ENCODE peak calls at places on chromosomes 11 and 22, in seven cellular contexts. V, X, R, D, G, P and W are unnamed samples.
A peak's percentile ranks its signal among the peaks of the same experiment; 100 is the strongest.

GRCh38 chr11:116657842-116658825 is 114.7 kb downstream of the BUD13 start:
- DNase-seq in V (no peak), X (no peak), R (no peak), D (peak; percentile 5), G (no peak), P (no peak), W (no peak)

GRCh38 chr11:123641495-123641840 is 13.0 kb downstream of the SCN3B start:
- DNase-seq in V (no peak), X (no peak), R (no peak), D (no peak), G (no peak), P (no peak), W (no peak)

GRCh38 chr22:20546541-20546950 is 39.1 kb downstream of the MED15 start:
- DNase-seq in V (no peak), X (no peak), R (no peak), D (no peak), G (no peak), P (no peak), W (no peak)

GRCh38 chr11:92131289-92131890 is 93.2 kb upstream of the FAT3 start:
- DNase-seq in V (no peak), X (no peak), R (no peak), D (no peak), G (no peak), P (no peak), W (no peak)

GRCh38 chr11:76673164-76674142 is 2.9 kb upstream of the LRRC32 start:
- DNase-seq in V (no peak), X (no peak), R (no peak), D (no peak), G (no peak), P (no peak), W (no peak)

GRCh38 chr11:116879789-116880402 is 42.5 kb upstream of the APOA1 start:
- DNase-seq in V (no peak), X (peak; percentile 72), R (no peak), D (peak; percentile 22), G (no peak), P (no peak), W (no peak)

GRCh38 chr11:126421243-126421642 is 65.8 kb downstream of the ST3GAL4 start:
- DNase-seq in V (no peak), X (no peak), R (peak; percentile 16), D (no peak), G (peak; percentile 26), P (no peak), W (no peak)

GRCh38 chr11:106990322-106990721 is 28.0 kb downstream of the GUCY1A2 start:
- DNase-seq in V (no peak), X (no peak), R (no peak), D (no peak), G (peak; percentile 6), P (no peak), W (no peak)

GRCh38 chr11:10991372-10991771 is 133.5 kb upstream of the ZBED5 start:
- DNase-seq in V (no peak), X (no peak), R (no peak), D (no peak), G (no peak), P (no peak), W (no peak)

GRCh38 chr22:43228330-43228729 is 41.4 kb upstream of the TTLL12 start:
- DNase-seq in V (no peak), X (peak; percentile 59), R (no peak), D (no peak), G (peak; percentile 32), P (no peak), W (peak; percentile 5)

GRCh38 chr22:48719978-48720661 is 1107.6 kb downstream of the BRD1 start:
- DNase-seq in V (no peak), X (peak; percentile 5), R (no peak), D (no peak), G (no peak), P (no peak), W (no peak)

GRCh38 chr11:72139500-72139899 is 4.0 kb downstream of the FOLR3 start:
- DNase-seq in V (no peak), X (no peak), R (no peak), D (no peak), G (no peak), P (no peak), W (no peak)

GRCh38 chr11:117959438-117960149 is 26.6 kb upstream of the IL10RA start:
- DNase-seq in V (no peak), X (no peak), R (no peak), D (no peak), G (no peak), P (no peak), W (no peak)

GRCh38 chr22:43142881-43143562 is at the start of gene MCAT:
- DNase-seq in V (peak; percentile 73), X (peak; percentile 89), R (peak; percentile 89), D (peak; percentile 83), G (peak; percentile 90), P (peak; percentile 74), W (peak; percentile 70)

GRCh38 chr11:73359930-73360742 is 16.1 kb upstream of the RELT start:
- DNase-seq in V (no peak), X (peak; percentile 55), R (no peak), D (no peak), G (peak; percentile 28), P (no peak), W (peak; percentile 28)

GRCh38 chr11:114790910-114791309 is 112.6 kb downstream of the NXPE2 start:
- DNase-seq in V (no peak), X (no peak), R (no peak), D (no peak), G (no peak), P (no peak), W (no peak)

GRCh38 chr11:125376117-125376516 is 119.9 kb downstream of the FEZ1 start:
- DNase-seq in V (no peak), X (peak; percentile 92), R (no peak), D (no peak), G (peak; percentile 69), P (no peak), W (no peak)

GRCh38 chr22:31846161-31847115 is 92.6 kb downstream of the DEPDC5 start:
- DNase-seq in V (no peak), X (no peak), R (no peak), D (no peak), G (no peak), P (no peak), W (no peak)
- TF ChIP-seq CTCF in V (no peak), X (peak; percentile 38), R (peak; percentile 21), D (peak; percentile 36), G (no peak), P (no peak), W (no peak)

GRCh38 chr11:1870326-1870696 is 17.4 kb downstream of the LSP1 start:
- DNase-seq in V (no peak), X (no peak), R (peak; percentile 25), D (no peak), G (no peak), P (no peak), W (no peak)

GRCh38 chr11:1873048-1873812 is 18.5 kb downstream of the PRR33 start:
- DNase-seq in V (no peak), X (no peak), R (peak; percentile 18), D (no peak), G (peak; percentile 1), P (no peak), W (no peak)

GRCh38 chr11:1870721-1871466 is 18.0 kb downstream of the LSP1 start:
- DNase-seq in V (peak; percentile 45), X (no peak), R (peak; percentile 74), D (no peak), G (peak; percentile 76), P (no peak), W (peak; percentile 33)

GRCh38 chr11:1871531-1871930 is 18.6 kb downstream of the LSP1 start:
- DNase-seq in V (no peak), X (no peak), R (peak; percentile 38), D (no peak), G (no peak), P (no peak), W (no peak)

GRCh38 chr11:1872267-1872985 is 19.3 kb downstream of the PRR33 start:
- DNase-seq in V (no peak), X (no peak), R (peak; percentile 30), D (no peak), G (no peak), P (no peak), W (no peak)
- H3K27me3 ChIP-seq in V (no peaks in the 10 kb centered on the region), X (peaks cover 8% of the 10 kb centered on the region), R (peaks cover 29% of the 10 kb centered on the region), D (no peaks in the 10 kb centered on the region), G (no peaks in the 10 kb centered on the region), P (peaks cover 16% of the 10 kb centered on the region), W (no peaks in the 10 kb centered on the region)

GRCh38 chr22:21623402-21623970 is 6.3 kb downstream of the YDJC start:
- DNase-seq in V (no peak), X (no peak), R (no peak), D (no peak), G (no peak), P (no peak), W (no peak)

GRCh38 chr22:21624120-21624879 is 5.5 kb downstream of the YDJC start:
- DNase-seq in V (no peak), X (peak; percentile 37), R (no peak), D (no peak), G (peak; percentile 29), P (no peak), W (no peak)

GRCh38 chr22:21622624-21623401 is 7.0 kb downstream of the YDJC start:
- DNase-seq in V (no peak), X (peak; percentile 25), R (no peak), D (no peak), G (no peak), P (no peak), W (no peak)

GRCh38 chr22:21621025-21621424 is 8.8 kb downstream of the YDJC start:
- DNase-seq in V (no peak), X (no peak), R (no peak), D (no peak), G (no peak), P (no peak), W (no peak)

DNA sequence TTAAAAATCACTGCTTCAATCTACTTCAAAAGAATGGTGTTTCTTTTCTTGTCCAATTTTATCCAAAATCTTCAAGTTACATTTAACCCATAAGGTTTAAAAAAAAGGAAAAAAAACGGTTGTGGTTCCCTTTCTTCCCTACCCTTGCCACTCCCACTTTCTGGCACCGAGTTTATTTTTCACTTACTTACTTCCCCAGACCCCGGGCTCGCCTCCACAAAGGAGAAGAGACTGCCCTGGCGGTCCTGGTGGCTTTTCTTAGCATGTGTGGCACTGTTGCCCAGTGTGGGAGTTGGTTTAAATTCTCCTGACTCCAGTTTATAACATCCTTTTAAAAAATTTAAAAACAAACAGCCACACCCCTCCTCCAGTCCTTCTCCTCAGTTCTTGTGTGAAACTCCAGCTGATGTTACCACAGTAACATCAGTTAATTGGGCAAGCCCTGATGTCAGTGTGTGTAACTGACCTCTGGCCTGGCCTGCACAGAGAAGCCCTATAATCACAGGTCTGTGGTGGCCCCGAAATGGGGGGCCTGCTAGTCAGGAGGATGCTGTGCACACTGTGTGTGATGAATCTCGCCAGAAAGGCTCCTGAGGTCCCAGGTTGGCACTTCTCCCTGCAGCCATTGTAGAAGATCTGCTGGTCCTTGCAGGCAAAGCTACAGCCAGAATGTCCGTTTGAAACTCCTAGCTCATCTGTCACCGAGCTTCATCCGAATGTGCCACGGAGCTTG is 7.8 kb downstream of the YDJC start:
- DNase-seq in V (no peak), X (no peak), R (peak; percentile 67), D (peak; percentile 54), G (no peak), P (no peak), W (no peak)
- H3K27ac ChIP-seq in V (no peak overlapping the region), X (peak overlapping the region; percentile 80), R (no peak overlapping the region), D (peak overlapping the region; percentile 38), G (no peak overlapping the region), P (no peak overlapping the region), W (no peak overlapping the region)

DNA sequence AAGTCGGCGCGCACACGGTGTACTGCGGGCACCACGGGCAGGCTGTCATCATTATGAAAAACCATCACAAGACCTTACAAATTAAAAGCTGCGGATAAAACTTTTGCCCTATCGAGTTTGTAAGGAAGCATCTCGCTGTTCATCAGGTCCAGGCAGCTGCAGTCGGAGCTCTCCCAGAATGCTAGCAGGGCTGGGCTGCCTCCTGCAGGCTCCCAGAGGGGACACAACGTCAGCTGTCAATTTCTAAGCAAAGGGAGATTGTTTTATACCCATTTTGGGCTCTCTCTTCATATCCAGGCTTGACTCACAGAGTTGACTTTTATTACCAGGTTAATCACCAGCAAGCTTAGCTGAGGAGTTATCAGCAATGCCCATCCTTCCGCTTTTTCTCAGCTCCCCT is 375.1 kb downstream of the OPCML start:
- DNase-seq in V (no peak), X (peak; percentile 56), R (no peak), D (no peak), G (no peak), P (no peak), W (no peak)
- TF ChIP-seq CTCF in V (no peak), X (no peak), R (no peak), D (no peak), G (no peak), P (no peak), W (no peak)